ENCODE peak calls at places on chromosomes 6 and 20, in six cellular contexts. X, M, Q, K, J and N are unnamed samples.
A peak's percentile ranks its signal among the peaks of the same experiment; 100 is the strongest.

GRCh38 chr6:75267461-75267860 is 17.1 kb downstream of the TMEM30A start:
- DNase-seq in X (no peak), M (no peak), Q (no peak), K (no peak), J (no peak), N (no peak)

GRCh38 chr20:11204926-11205768 is 531.3 kb upstream of the JAG1 start:
- DNase-seq in X (peak; percentile 47), M (peak; percentile 86), Q (peak; percentile 84), K (peak; percentile 68), J (no peak), N (peak; percentile 88)

GRCh38 chr6:88869263-88870023 is 94.0 kb downstream of the RNGTT start:
- DNase-seq in X (no peak), M (no peak), Q (no peak), K (no peak), J (no peak), N (no peak)

GRCh38 chr6:43847741-43848630 is 78.0 kb downstream of the VEGFA start:
- DNase-seq in X (no peak), M (no peak), Q (no peak), K (no peak), J (no peak), N (no peak)

GRCh38 chr6:148446681-148447080 is 104.0 kb downstream of the SASH1 start:
- DNase-seq in X (no peak), M (no peak), Q (no peak), K (no peak), J (no peak), N (no peak)

GRCh38 chr20:4949833-4950178 is 51.5 kb downstream of the SLC23A2 start:
- DNase-seq in X (no peak), M (peak; percentile 51), Q (peak; percentile 28), K (peak; percentile 43), J (no peak), N (peak; percentile 62)

GRCh38 chr6:56370591-56371198 is 123.3 kb upstream of the COL21A1 start:
- DNase-seq in X (no peak), M (no peak), Q (peak; percentile 44), K (peak; percentile 91), J (no peak), N (no peak)

GRCh38 chr6:136932599-136932998 is 10.5 kb downstream of the SLC35D3 start:
- DNase-seq in X (no peak), M (no peak), Q (no peak), K (no peak), J (no peak), N (peak; percentile 33)

GRCh38 chr6:125201961-125202729 is 48.6 kb downstream of the TPD52L1 start:
- DNase-seq in X (peak; percentile 75), M (no peak), Q (no peak), K (peak; percentile 68), J (no peak), N (no peak)

GRCh38 chr6:14021449-14021848 is 96.1 kb upstream of the CD83 start:
- DNase-seq in X (no peak), M (no peak), Q (no peak), K (no peak), J (no peak), N (no peak)

GRCh38 chr20:23995905-23996666 is 7.5 kb upstream of the GGTLC1 start:
- DNase-seq in X (peak; percentile 45), M (peak; percentile 56), Q (peak; percentile 80), K (peak; percentile 56), J (no peak), N (peak; percentile 57)

GRCh38 chr6:84500726-84501125 is 263.7 kb downstream of the TBX18 start:
- DNase-seq in X (no peak), M (no peak), Q (no peak), K (no peak), J (no peak), N (no peak)

GRCh38 chr6:111871725-111872520 is 1.3 kb downstream of the FYN start:
- DNase-seq in X (peak; percentile 30), M (peak; percentile 68), Q (peak; percentile 45), K (peak; percentile 55), J (peak; percentile 80), N (peak; percentile 70)

GRCh38 chr20:46757754-46758678 is 48.6 kb downstream of the SLC2A10 start:
- DNase-seq in X (peak; percentile 69), M (peak; percentile 76), Q (peak; percentile 71), K (peak; percentile 60), J (no peak), N (peak; percentile 81)

GRCh38 chr6:98839788-98840361 is 5.5 kb downstream of the POU3F2 start:
- DNase-seq in X (no peak), M (peak; percentile 69), Q (peak; percentile 43), K (peak; percentile 45), J (no peak), N (peak; percentile 60)

GRCh38 chr20:43955244-43956191 is 40.9 kb downstream of the TOX2 start:
- DNase-seq in X (no peak), M (no peak), Q (no peak), K (peak; percentile 84), J (peak; percentile 80), N (no peak)

GRCh38 chr6:129853996-129854711 is 7.0 kb downstream of the TMEM244 start:
- DNase-seq in X (no peak), M (no peak), Q (no peak), K (peak; percentile 28), J (no peak), N (no peak)

GRCh38 chr6:116424001-116424400 is 37.2 kb upstream of the CALHM6 start:
- DNase-seq in X (no peak), M (no peak), Q (no peak), K (no peak), J (no peak), N (no peak)

GRCh38 chr6:167985205-167985604 is 12.3 kb upstream of the KIF25 start:
- DNase-seq in X (no peak), M (no peak), Q (no peak), K (no peak), J (no peak), N (no peak)

GRCh38 chr6:163970846-163971564 is 556.5 kb downstream of the QKI start:
- DNase-seq in X (no peak), M (no peak), Q (no peak), K (no peak), J (no peak), N (no peak)

GRCh38 chr6:40894962-40895799 is 143.8 kb downstream of the UNC5CL start:
- DNase-seq in X (peak; percentile 71), M (peak; percentile 79), Q (peak; percentile 78), K (peak; percentile 75), J (no peak), N (peak; percentile 89)

GRCh38 chr6:8845691-8846090 is 410.3 kb upstream of the SLC35B3 start:
- DNase-seq in X (no peak), M (no peak), Q (no peak), K (peak; percentile 5), J (no peak), N (no peak)

GRCh38 chr6:15370730-15371129 is 124.9 kb downstream of the JARID2 start:
- DNase-seq in X (no peak), M (no peak), Q (no peak), K (no peak), J (no peak), N (no peak)
- H3K4me1 ChIP-seq in X (peaks cover 13% of the 10 kb centered on the region), M (peaks cover 18% of the 10 kb centered on the region), Q (peaks cover 21% of the 10 kb centered on the region), K (peaks cover 53% of the 10 kb centered on the region), J (peaks cover 54% of the 10 kb centered on the region), N (peaks cover 93% of the 10 kb centered on the region)

DNA sequence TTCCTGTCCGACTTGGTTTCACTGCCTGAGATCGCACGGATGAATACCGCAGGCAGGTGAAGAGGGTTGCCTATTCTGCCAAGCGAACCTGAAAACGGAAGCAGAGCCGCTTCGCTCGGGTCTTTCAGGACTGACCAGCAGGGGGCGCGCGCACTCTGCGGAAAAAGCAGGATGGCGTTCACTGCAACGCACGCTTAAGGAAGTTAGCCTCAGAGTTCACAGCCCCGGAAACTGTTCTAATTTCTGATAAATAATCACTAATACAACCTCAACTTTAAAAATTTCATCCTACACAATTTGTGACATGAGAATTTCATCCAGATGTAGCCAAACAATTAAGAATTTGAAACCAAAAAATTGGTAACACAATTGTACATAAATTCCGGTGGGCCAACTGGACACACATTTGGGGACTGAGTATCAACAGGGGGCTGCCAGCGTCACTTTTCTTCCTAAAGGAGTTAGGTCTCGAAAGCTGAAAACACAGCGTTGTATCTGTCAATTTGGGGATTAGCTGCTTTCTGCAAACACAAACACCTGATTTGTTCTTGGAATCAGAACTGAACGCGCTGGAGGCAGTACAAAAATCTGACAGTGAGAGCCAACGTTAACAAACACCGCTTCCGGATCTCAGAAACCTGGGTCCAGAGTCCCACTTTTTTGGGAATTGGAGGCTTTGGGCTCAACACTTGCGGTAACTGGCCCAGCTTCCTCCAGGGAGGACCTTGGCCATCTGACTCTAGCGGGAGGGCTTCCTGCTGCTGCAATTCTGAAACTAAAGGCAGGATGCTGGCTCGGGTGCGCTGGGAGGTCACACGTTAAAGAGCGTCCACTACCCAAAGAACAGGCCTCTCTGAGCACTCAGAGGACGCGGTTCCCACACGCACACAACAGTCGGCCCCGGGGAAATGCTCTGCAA is 8.8 kb downstream of the PXDC1 start:
- DNase-seq in X (peak; percentile 94), M (peak; percentile 83), Q (peak; percentile 86), K (peak; percentile 74), J (peak; percentile 97), N (peak; percentile 91)
- H3K4me1 ChIP-seq in X (peaks cover 6% of the 10 kb centered on the region), M (no peaks in the 10 kb centered on the region), Q (peaks cover 4% of the 10 kb centered on the region), K (peaks cover 20% of the 10 kb centered on the region), J (peaks cover 55% of the 10 kb centered on the region), N (peaks cover 10% of the 10 kb centered on the region)

DNA sequence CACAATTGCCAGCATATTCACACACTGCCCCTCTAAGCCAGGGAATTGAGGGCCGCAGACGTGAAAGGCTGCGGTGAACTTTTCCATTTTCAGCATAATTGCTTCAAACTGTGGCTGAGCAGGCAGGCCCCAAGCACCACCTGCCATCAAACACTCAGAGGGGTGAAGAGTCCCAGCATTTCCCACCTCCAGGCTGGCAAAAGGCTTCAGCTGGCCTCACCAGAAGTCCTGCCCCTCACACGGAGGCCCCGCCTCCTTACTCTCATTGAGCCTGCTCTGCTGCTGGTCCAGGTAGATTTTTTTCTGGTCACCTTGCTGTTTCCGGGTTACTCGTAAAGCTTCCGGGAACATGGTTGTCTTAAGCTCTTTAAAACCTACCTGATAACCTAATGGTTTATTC is 52.0 kb upstream of the PRELID3B start:
- DNase-seq in X (no peak), M (peak; percentile 20), Q (peak; percentile 14), K (no peak), J (no peak), N (peak; percentile 60)
- H3K4me1 ChIP-seq in X (no peaks in the 10 kb centered on the region), M (no peaks in the 10 kb centered on the region), Q (peaks cover 6% of the 10 kb centered on the region), K (no peaks in the 10 kb centered on the region), J (no peaks in the 10 kb centered on the region), N (no peaks in the 10 kb centered on the region)

GRCh38 chr20:32965581-32966373 is 38.5 kb downstream of the SUN5 start:
- DNase-seq in X (no peak), M (no peak), Q (no peak), K (no peak), J (peak; percentile 76), N (no peak)

GRCh38 chr20:32963176-32963575 is 41.1 kb downstream of the SUN5 start:
- DNase-seq in X (no peak), M (no peak), Q (no peak), K (no peak), J (peak; percentile 63), N (no peak)

GRCh38 chr20:32966382-32966781 is 37.9 kb downstream of the SUN5 start:
- DNase-seq in X (no peak), M (no peak), Q (no peak), K (no peak), J (no peak), N (no peak)

GRCh38 chr20:32964575-32964974 is 39.7 kb downstream of the SUN5 start:
- DNase-seq in X (no peak), M (no peak), Q (no peak), K (no peak), J (no peak), N (no peak)

DNA sequence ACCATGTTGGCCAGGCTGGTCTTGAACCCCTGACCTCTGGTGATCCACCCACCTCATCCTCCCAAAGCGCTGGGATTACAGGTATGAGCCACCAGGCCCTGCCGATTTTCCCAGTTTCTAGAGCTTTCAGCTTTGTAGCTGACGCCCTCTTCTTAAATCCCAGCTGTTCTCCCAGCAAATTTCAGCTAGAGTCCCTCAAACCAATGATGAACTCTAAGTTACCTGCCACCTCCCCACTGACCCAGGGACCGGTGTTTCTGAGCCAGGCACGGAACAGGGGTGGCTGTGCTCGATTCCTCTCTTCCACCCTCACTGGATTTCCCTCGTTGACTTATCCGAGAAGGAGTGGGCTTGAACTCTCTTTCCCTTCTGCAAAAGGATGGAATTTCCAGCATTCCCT is 39.1 kb downstream of the SUN5 start:
- DNase-seq in X (no peak), M (no peak), Q (no peak), K (no peak), J (no peak), N (no peak)
- H3K4me1 ChIP-seq in X (no peaks in the 10 kb centered on the region), M (no peaks in the 10 kb centered on the region), Q (no peaks in the 10 kb centered on the region), K (no peaks in the 10 kb centered on the region), J (peaks cover 47% of the 10 kb centered on the region), N (no peaks in the 10 kb centered on the region)